ENCODE peak calls at places on chromosomes 3 and 15, in five cellular contexts. One of them, this sample, is unnamed. For H3K4me1, the result is how much of the 10 kb centered on the place peaks cover.

GRCh38 chr3:127908202-127908601 is 6.8 kb upstream of the KBTBD12 start:
- DNase-seq in DND-41: no peak
- DNase-seq in HCT116: no peak
- DNase-seq in ovary: no peak
- DNase-seq in adrenal gland: peak
- DNase-seq in this sample: no peak

GRCh38 chr3:110789315-110789714 is 282.3 kb upstream of the NECTIN3 start:
- DNase-seq in DND-41: no peak
- DNase-seq in HCT116: no peak
- DNase-seq in ovary: no peak
- DNase-seq in adrenal gland: no peak
- DNase-seq in this sample: no peak

GRCh38 chr3:27483117-27484001 is 825 bp downstream of the SLC4A7 start:
- DNase-seq in DND-41: peak
- DNase-seq in HCT116: no peak
- DNase-seq in ovary: peak
- DNase-seq in adrenal gland: peak
- DNase-seq in this sample: peak

GRCh38 chr3:168186293-168186983 is 90.7 kb upstream of the GOLIM4 start:
- DNase-seq in DND-41: no peak
- DNase-seq in HCT116: no peak
- DNase-seq in ovary: no peak
- DNase-seq in adrenal gland: no peak
- DNase-seq in this sample: no peak

GRCh38 chr15:51193526-51193925 is 98.8 kb upstream of the TNFAIP8L3 start:
- DNase-seq in DND-41: no peak
- DNase-seq in HCT116: no peak
- DNase-seq in ovary: no peak
- DNase-seq in adrenal gland: no peak
- DNase-seq in this sample: no peak

GRCh38 chr3:157533298-157533870 is 30.2 kb upstream of the VEPH1 start:
- DNase-seq in DND-41: no peak
- DNase-seq in HCT116: no peak
- DNase-seq in ovary: no peak
- DNase-seq in adrenal gland: no peak
- DNase-seq in this sample: no peak

GRCh38 chr3:173410836-173411235 is 13.3 kb downstream of the NLGN1 start:
- DNase-seq in DND-41: no peak
- DNase-seq in HCT116: no peak
- DNase-seq in ovary: no peak
- DNase-seq in adrenal gland: no peak
- DNase-seq in this sample: no peak

GRCh38 chr3:109679672-109680071 is 342.3 kb upstream of the DPPA4 start:
- DNase-seq in DND-41: no peak
- DNase-seq in HCT116: no peak
- DNase-seq in ovary: no peak
- DNase-seq in adrenal gland: no peak
- DNase-seq in this sample: no peak

GRCh38 chr15:34161329-34161953 is 48.5 kb downstream of the KATNBL1 start:
- DNase-seq in DND-41: no peak
- DNase-seq in HCT116: peak
- DNase-seq in ovary: no peak
- DNase-seq in adrenal gland: no peak
- DNase-seq in this sample: no peak

GRCh38 chr15:36075333-36075732 is 504.1 kb upstream of the CDIN1 start:
- DNase-seq in DND-41: no peak
- DNase-seq in HCT116: no peak
- DNase-seq in ovary: no peak
- DNase-seq in adrenal gland: no peak
- DNase-seq in this sample: no peak

GRCh38 chr15:34644061-34644460 is 60.6 kb upstream of the GOLGA8B start:
- DNase-seq in DND-41: no peak
- DNase-seq in HCT116: no peak
- DNase-seq in ovary: no peak
- DNase-seq in adrenal gland: no peak
- DNase-seq in this sample: no peak

GRCh38 chr15:97759363-97759762 is 201.1 kb upstream of the ARRDC4 start:
- DNase-seq in DND-41: no peak
- DNase-seq in HCT116: no peak
- DNase-seq in ovary: no peak
- DNase-seq in adrenal gland: no peak
- DNase-seq in this sample: no peak

GRCh38 chr15:55907797-55908196 is 85.6 kb downstream of the NEDD4 start:
- DNase-seq in DND-41: no peak
- DNase-seq in HCT116: peak
- DNase-seq in ovary: no peak
- DNase-seq in adrenal gland: peak
- DNase-seq in this sample: no peak

GRCh38 chr3:148730676-148731075 is 33.0 kb downstream of the AGTR1 start:
- DNase-seq in DND-41: no peak
- DNase-seq in HCT116: no peak
- DNase-seq in ovary: no peak
- DNase-seq in adrenal gland: no peak
- DNase-seq in this sample: no peak

GRCh38 chr15:89673162-89673506 is 6.0 kb downstream of the PLIN1 start:
- DNase-seq in DND-41: peak
- DNase-seq in HCT116: peak
- DNase-seq in ovary: no peak
- DNase-seq in adrenal gland: no peak
- DNase-seq in this sample: no peak

GRCh38 chr15:69038508-69038907 is 24.0 kb downstream of the NOX5 start:
- DNase-seq in DND-41: no peak
- DNase-seq in HCT116: no peak
- DNase-seq in ovary: no peak
- DNase-seq in adrenal gland: no peak
- DNase-seq in this sample: no peak

GRCh38 chr3:83248454-83248853 is 1487.0 kb upstream of the GBE1 start:
- DNase-seq in DND-41: no peak
- DNase-seq in HCT116: no peak
- DNase-seq in ovary: no peak
- DNase-seq in adrenal gland: no peak
- DNase-seq in this sample: no peak

GRCh38 chr15:58247803-58248503 is 109.8 kb downstream of the AQP9 start:
- DNase-seq in DND-41: no peak
- DNase-seq in HCT116: no peak
- DNase-seq in ovary: no peak
- DNase-seq in adrenal gland: peak
- DNase-seq in this sample: peak

GRCh38 chr3:139774570-139775302 is 97.0 kb upstream of the NMNAT3 start:
- DNase-seq in DND-41: no peak
- DNase-seq in HCT116: no peak
- DNase-seq in ovary: peak
- DNase-seq in adrenal gland: no peak
- DNase-seq in this sample: no peak

GRCh38 chr3:54965746-54966145 is 37.9 kb upstream of the LRTM1 start:
- DNase-seq in DND-41: no peak
- DNase-seq in HCT116: no peak
- DNase-seq in ovary: no peak
- DNase-seq in adrenal gland: peak
- DNase-seq in this sample: no peak

GRCh38 chr15:72118400-72118978 is at the start of gene SENP8:
- DNase-seq in DND-41: no peak
- DNase-seq in HCT116: no peak
- DNase-seq in ovary: no peak
- DNase-seq in adrenal gland: no peak
- DNase-seq in this sample: no peak

GRCh38 chr15:70512772-70513362 is 250.5 kb downstream of the UACA start:
- DNase-seq in DND-41: peak
- DNase-seq in HCT116: peak
- DNase-seq in ovary: no peak
- DNase-seq in adrenal gland: peak
- DNase-seq in this sample: peak

GRCh38 chr3:102060814-102061213 is 211.5 kb downstream of the NFKBIZ start:
- DNase-seq in DND-41: no peak
- DNase-seq in HCT116: no peak
- DNase-seq in ovary: no peak
- DNase-seq in adrenal gland: no peak
- DNase-seq in this sample: no peak

GRCh38 chr3:158105710-158106438 is at the start of gene SHOX2:
- DNase-seq in DND-41: no peak
- DNase-seq in HCT116: no peak
- DNase-seq in ovary: peak
- DNase-seq in adrenal gland: no peak
- DNase-seq in this sample: no peak

GRCh38 chr15:25946241-25946786 is 83.2 kb upstream of the ATP10A start:
- DNase-seq in DND-41: no peak
- DNase-seq in HCT116: no peak
- DNase-seq in ovary: no peak
- DNase-seq in adrenal gland: peak
- DNase-seq in this sample: no peak

DNA sequence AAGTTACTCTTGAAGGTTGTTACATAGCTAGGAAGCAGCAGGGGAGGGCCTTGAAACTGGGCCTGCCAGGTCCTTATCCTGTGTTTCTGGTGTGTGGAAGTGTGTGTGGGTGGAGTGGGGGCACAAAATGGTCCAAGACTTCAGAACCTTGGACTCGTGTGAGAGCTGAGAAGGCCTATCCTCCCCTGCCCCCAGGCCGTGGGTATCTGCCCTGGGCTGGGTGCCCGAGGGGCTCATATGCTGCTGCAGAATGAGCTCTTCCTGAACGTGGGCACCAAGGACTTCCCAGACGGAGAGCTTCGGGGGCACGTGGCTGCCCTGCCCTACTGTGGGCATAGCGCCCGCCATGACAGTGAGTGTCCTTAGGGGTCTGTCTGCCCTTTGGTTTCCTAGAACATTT is 4.5 kb downstream of the CHRD start:
- DNase-seq in DND-41: no peak
- DNase-seq in HCT116: no peak
- DNase-seq in ovary: no peak
- DNase-seq in adrenal gland: no peak
- DNase-seq in this sample: no peak
- H3K4me1 ChIP-seq in DND-41: under half
- H3K4me1 ChIP-seq in HCT116: under half
- H3K4me1 ChIP-seq in ovary: under half
- H3K4me1 ChIP-seq in adrenal gland: under half
- H3K4me1 ChIP-seq in this sample: under half

DNA sequence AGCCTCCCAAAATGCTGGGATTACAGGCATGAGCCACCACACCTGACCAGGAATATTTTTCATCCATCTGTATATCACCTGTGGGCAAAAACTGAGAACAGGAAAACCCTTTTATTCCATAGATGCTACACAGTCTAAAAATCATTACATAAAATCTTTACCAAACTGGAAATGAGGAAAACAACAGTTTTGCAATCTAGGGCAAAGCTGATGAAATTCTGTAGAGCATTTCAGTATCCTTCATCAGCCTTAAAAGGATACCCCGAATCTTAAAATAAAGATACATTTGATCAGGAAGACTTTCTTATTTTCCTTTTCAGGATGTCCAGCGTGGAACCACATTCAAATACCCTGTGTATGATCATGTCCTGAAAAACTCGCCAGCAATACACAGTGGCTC is 7.1 kb downstream of the SIAH2 start:
- DNase-seq in DND-41: no peak
- DNase-seq in HCT116: no peak
- DNase-seq in ovary: no peak
- DNase-seq in adrenal gland: no peak
- DNase-seq in this sample: no peak
- H3K4me1 ChIP-seq in DND-41: under half
- H3K4me1 ChIP-seq in HCT116: under half
- H3K4me1 ChIP-seq in ovary: under half
- H3K4me1 ChIP-seq in adrenal gland: half or more
- H3K4me1 ChIP-seq in this sample: half or more

DNA sequence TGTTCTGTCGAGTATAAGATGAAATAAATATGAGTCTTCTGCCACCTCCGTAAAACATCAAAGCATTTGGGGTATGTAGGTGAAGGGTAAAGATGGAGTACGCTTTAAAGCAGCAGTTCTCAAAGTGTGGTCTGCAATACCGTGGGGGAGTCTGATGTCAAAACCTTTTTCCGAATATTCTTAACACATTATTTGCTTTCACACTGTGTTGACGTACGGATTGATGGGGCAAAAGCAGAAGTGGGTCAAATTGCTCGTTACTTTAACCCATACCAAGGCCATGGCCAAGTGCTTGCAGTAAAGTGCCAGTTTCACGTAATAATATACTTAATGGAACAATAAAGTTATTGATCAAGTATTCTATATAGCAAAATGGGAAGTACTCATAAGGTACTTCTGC is 36.3 kb downstream of the PAK2 start:
- DNase-seq in DND-41: no peak
- DNase-seq in HCT116: no peak
- DNase-seq in ovary: no peak
- DNase-seq in adrenal gland: no peak
- DNase-seq in this sample: no peak
- H3K4me1 ChIP-seq in DND-41: under half
- H3K4me1 ChIP-seq in HCT116: under half
- H3K4me1 ChIP-seq in ovary: under half
- H3K4me1 ChIP-seq in adrenal gland: under half
- H3K4me1 ChIP-seq in this sample: half or more

GRCh38 chr3:152205097-152205593 is 63.6 kb upstream of the MBNL1 start:
- DNase-seq in DND-41: no peak
- DNase-seq in HCT116: no peak
- DNase-seq in ovary: no peak
- DNase-seq in adrenal gland: no peak
- DNase-seq in this sample: no peak
- H3K4me1 ChIP-seq in DND-41: half or more
- H3K4me1 ChIP-seq in HCT116: under half
- H3K4me1 ChIP-seq in ovary: under half
- H3K4me1 ChIP-seq in adrenal gland: under half
- H3K4me1 ChIP-seq in this sample: under half

GRCh38 chr3:124836448-124836847 is 50.7 kb downstream of the ITGB5 start:
- DNase-seq in DND-41: no peak
- DNase-seq in HCT116: no peak
- DNase-seq in ovary: no peak
- DNase-seq in adrenal gland: no peak
- DNase-seq in this sample: no peak
- H3K4me1 ChIP-seq in DND-41: under half
- H3K4me1 ChIP-seq in HCT116: half or more
- H3K4me1 ChIP-seq in ovary: under half
- H3K4me1 ChIP-seq in adrenal gland: under half
- H3K4me1 ChIP-seq in this sample: half or more

GRCh38 chr15:40331026-40331425 is 7.5 kb downstream of the INAFM2 start:
- DNase-seq in DND-41: no peak
- DNase-seq in HCT116: no peak
- DNase-seq in ovary: no peak
- DNase-seq in adrenal gland: no peak
- DNase-seq in this sample: no peak
- H3K4me1 ChIP-seq in DND-41: under half
- H3K4me1 ChIP-seq in HCT116: under half
- H3K4me1 ChIP-seq in ovary: under half
- H3K4me1 ChIP-seq in adrenal gland: under half
- H3K4me1 ChIP-seq in this sample: half or more